ENCODE peak calls at places on chromosome 11, in eight cellular contexts. M is GM23248, L is SK-N-SH, X is PC-3, F is HCT116, E is GM23338, J is PC-9, S is OCI-LY7. U is an unnamed sample.

GRCh38 chr11:1205121-1205986 is 17.5 kb upstream of the MUC5B start:
- DNase-seq in E (no peak), J (no peak), F (no peak), L (peak; percentile 15), M (no peak), S (no peak), X (no peak), U (no peak)

GRCh38 chr11:17738350-17739207 is 4.0 kb downstream of the KCNC1 start:
- DNase-seq in L (no peak), F (no peak), E (peak; percentile 82), M (no peak), J (no peak), S (no peak), X (no peak), U (no peak)

GRCh38 chr11:29751618-29752017 is 265.2 kb downstream of the KCNA4 start:
- DNase-seq in J (no peak), L (no peak), M (peak; percentile 16), X (no peak), F (no peak), E (no peak), S (no peak), U (no peak)

GRCh38 chr11:88680806-88681205 is 343.3 kb upstream of the CTSC start:
- DNase-seq in E (no peak), S (no peak), F (peak; percentile 7), J (no peak), X (peak; percentile 43), L (no peak), M (peak; percentile 47), U (no peak)

GRCh38 chr11:46307785-46308341 is 30.4 kb downstream of the CREB3L1 start:
- DNase-seq in J (no peak), S (no peak), E (peak; percentile 61), L (no peak), X (no peak), M (no peak), F (no peak), U (no peak)

GRCh38 chr11:119472856-119473222 is 49.9 kb upstream of the THY1 start:
- DNase-seq in M (no peak), E (no peak), J (no peak), F (no peak), L (no peak), X (no peak), S (no peak), U (no peak)

GRCh38 chr11:68808787-68809186 is 32.9 kb downstream of the CPT1A start:
- DNase-seq in F (no peak), J (no peak), S (no peak), E (no peak), L (no peak), M (no peak), X (no peak), U (no peak)

GRCh38 chr11:122344281-122344680 is 228.3 kb upstream of the BLID start:
- DNase-seq in L (peak; percentile 10), E (no peak), F (no peak), J (no peak), S (no peak), X (peak; percentile 63), M (peak; percentile 83), U (no peak)

GRCh38 chr11:120259241-120259640 is 19.3 kb downstream of the POU2F3 start:
- DNase-seq in S (no peak), L (no peak), E (no peak), M (no peak), J (no peak), F (no peak), X (no peak), U (no peak)

GRCh38 chr11:20351151-20351550 is 12.4 kb upstream of the HTATIP2 start:
- DNase-seq in L (no peak), X (no peak), M (no peak), S (no peak), J (no peak), F (no peak), E (no peak), U (no peak)

GRCh38 chr11:65355013-65355775 is 643 bp downstream of the TIGD3 start:
- DNase-seq in L (peak; percentile 87), M (no peak), X (peak; percentile 11), S (peak; percentile 57), E (peak; percentile 64), J (peak; percentile 44), F (no peak), U (peak; percentile 56)

GRCh38 chr11:2581151-2581930 is 118.5 kb downstream of the KCNQ1OT1 start:
- DNase-seq in M (no peak), E (no peak), J (no peak), L (peak; percentile 18), X (no peak), S (no peak), F (no peak), U (no peak)

GRCh38 chr11:63666874-63667273 is 4.3 kb downstream of the ATL3 start:
- DNase-seq in J (no peak), L (no peak), X (no peak), M (peak; percentile 84), E (no peak), S (no peak), F (no peak), U (no peak)

GRCh38 chr11:1770528-1770927 is 6.8 kb upstream of the CTSD start:
- DNase-seq in E (no peak), F (no peak), L (no peak), J (no peak), X (peak; percentile 33), S (no peak), M (no peak), U (no peak)

GRCh38 chr11:14065153-14065552 is 102.6 kb downstream of the SPON1 start:
- DNase-seq in J (no peak), M (peak; percentile 47), X (no peak), E (no peak), S (no peak), L (no peak), F (no peak), U (no peak)

GRCh38 chr11:64744544-64745218 is 739 bp upstream of the RASGRP2 start:
- DNase-seq in M (no peak), L (peak; percentile 86), E (no peak), X (no peak), J (no peak), F (no peak), S (no peak), U (no peak)

GRCh38 chr11:94111241-94111640 is 17.4 kb upstream of the PANX1 start:
- DNase-seq in J (no peak), M (no peak), L (no peak), S (no peak), X (no peak), E (no peak), F (no peak), U (no peak)

GRCh38 chr11:4025248-4025956 is 69.2 kb upstream of the RRM1 start:
- DNase-seq in L (peak; percentile 44), X (no peak), S (no peak), J (no peak), E (no peak), M (peak; percentile 61), F (no peak), U (no peak)

GRCh38 chr11:47175746-47176327 is 842 bp downstream of the ARFGAP2 start:
- DNase-seq in E (no peak), X (peak; percentile 13), S (peak; percentile 68), L (no peak), J (no peak), M (no peak), F (no peak), U (no peak)

GRCh38 chr11:65215441-65216076 is 33.8 kb downstream of the CAPN1 start:
- DNase-seq in L (no peak), J (no peak), F (no peak), X (no peak), S (no peak), M (peak; percentile 37), E (no peak), U (no peak)

GRCh38 chr11:116062526-116063171 is 558.4 kb upstream of the CADM1 start:
- DNase-seq in M (no peak), S (peak; percentile 28), J (no peak), F (no peak), E (no peak), X (no peak), L (peak; percentile 55), U (peak; percentile 33)

GRCh38 chr11:75320643-75321042 is 30.8 kb downstream of the ARRB1 start:
- DNase-seq in M (no peak), L (no peak), F (no peak), E (no peak), J (no peak), X (no peak), S (no peak), U (no peak)

GRCh38 chr11:75317446-75318122 is 33.9 kb downstream of the ARRB1 start:
- DNase-seq in J (no peak), M (no peak), E (no peak), X (no peak), S (no peak), F (no peak), L (no peak), U (no peak)

GRCh38 chr11:75323609-75324008 is 27.9 kb downstream of the ARRB1 start:
- DNase-seq in L (no peak), X (no peak), E (no peak), F (no peak), S (no peak), J (no peak), M (no peak), U (peak; percentile 81)

GRCh38 chr11:75319035-75319877 is 32.2 kb downstream of the ARRB1 start:
- DNase-seq in E (no peak), M (peak; percentile 41), J (no peak), L (no peak), S (no peak), F (no peak), X (peak; percentile 53), U (no peak)

GRCh38 chr11:75320046-75320618 is 31.3 kb downstream of the ARRB1 start:
- DNase-seq in F (no peak), X (no peak), S (no peak), M (no peak), J (no peak), E (no peak), L (no peak), U (no peak)
- H3K4me2 ChIP-seq in F (no peak overlapping the region), X (no peak overlapping the region), S (no peak overlapping the region), M (no peak overlapping the region), J (no peak overlapping the region), E (no peak overlapping the region), L (no peak overlapping the region), U (no peak overlapping the region)

DNA sequence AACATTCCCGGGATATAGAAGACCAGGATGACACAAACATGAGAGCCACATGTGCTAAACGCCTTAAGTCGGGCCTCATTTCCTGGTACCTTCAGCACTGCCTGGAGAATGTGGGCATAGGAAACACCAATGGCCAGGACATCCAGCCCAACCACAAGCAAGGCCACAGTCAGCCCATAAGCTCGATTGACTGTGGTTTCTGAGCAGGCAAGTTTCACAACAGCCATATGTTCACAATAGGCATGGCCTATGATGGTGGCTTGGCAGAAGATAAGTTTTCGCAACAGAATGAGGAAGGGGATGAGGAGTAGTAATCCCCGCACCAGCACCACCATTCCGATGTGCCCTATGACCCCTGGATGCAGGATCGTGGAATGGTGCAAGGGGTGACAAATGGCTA is 26.9 kb upstream of the OR56A1 start:
- DNase-seq in L (no peak), X (no peak), S (no peak), J (no peak), E (no peak), F (no peak), M (no peak), U (no peak)
- H3K9me2 ChIP-seq in L (no peaks in the 10 kb centered on the region), X (no peaks in the 10 kb centered on the region), S (no peaks in the 10 kb centered on the region), J (no peaks in the 10 kb centered on the region), E (no peaks in the 10 kb centered on the region), F (no peaks in the 10 kb centered on the region), M (no peaks in the 10 kb centered on the region), U (no peaks in the 10 kb centered on the region)

GRCh38 chr11:61917357-61918109 is at the start of gene RAB3IL1:
- DNase-seq in J (peak; percentile 52), E (peak; percentile 81), F (no peak), M (peak; percentile 78), X (peak; percentile 50), S (no peak), L (peak; percentile 94), U (peak; percentile 86)
- H3K4me2 ChIP-seq in J (peak within 1 kb of the TSS; percentile 92), E (peak within 1 kb of the TSS; percentile 86), F (peak within 1 kb of the TSS; percentile 88), M (peak within 1 kb of the TSS; percentile 71), X (peak within 1 kb of the TSS; percentile 96), S (no peak within 1 kb of the TSS), L (peak within 1 kb of the TSS; percentile 88), U (peak within 1 kb of the TSS; percentile 94)

GRCh38 chr11:69968407-69969347 is 109.4 kb upstream of the ANO1 start:
- DNase-seq in X (no peak), E (no peak), M (no peak), F (no peak), L (no peak), J (no peak), S (no peak), U (no peak)
- H3K9me2 ChIP-seq in X (no peaks in the 10 kb centered on the region), E (no peaks in the 10 kb centered on the region), M (no peaks in the 10 kb centered on the region), F (no peaks in the 10 kb centered on the region), L (no peaks in the 10 kb centered on the region), J (no peaks in the 10 kb centered on the region), S (no peaks in the 10 kb centered on the region), U (no peaks in the 10 kb centered on the region)